ENCODE peak calls at places on chromosomes 6 and 20, in ten cellular contexts. R is K562, G is spleen, I is prostate gland, U is HepG2, T is stomach, D is HL-60, J is sigmoid colon, V is suprapubic skin, F is esophagus muscularis mucosa. P is an unnamed sample.

GRCh38 chr20:32966881-32967781 is 37.1 kb downstream of the SUN5 start:
- DNase-seq in R (no peak), G (no peak), I (no peak), U (no peak), T (peak; percentile 25), D (no peak), J (peak; percentile 26), V (peak; percentile 33), F (peak; percentile 83), P (no peak)

GRCh38 chr6:127484207-127484858 is 25.1 kb upstream of the KIAA0408 start:
- DNase-seq in R (no peak), G (no peak), I (no peak), U (peak; percentile 73), T (no peak), D (no peak), J (no peak), V (no peak), F (no peak), P (no peak)

GRCh38 chr6:786946-787763 is 94.2 kb upstream of the EXOC2 start:
- DNase-seq in R (peak; percentile 63), G (no peak), I (no peak), U (peak; percentile 35), T (no peak), D (no peak), J (no peak), V (no peak), F (no peak), P (no peak)

GRCh38 chr6:30556964-30557682 is at the start of gene PRR3:
- DNase-seq in R (peak; percentile 82), G (peak; percentile 93), I (peak; percentile 66), U (peak; percentile 94), T (peak; percentile 74), D (peak; percentile 86), J (peak; percentile 91), V (peak; percentile 90), F (peak; percentile 94), P (no peak)

GRCh38 chr6:44651604-44652003 is 264.1 kb downstream of the CDC5L start:
- DNase-seq in R (no peak), G (no peak), I (no peak), U (no peak), T (no peak), D (no peak), J (no peak), V (no peak), F (no peak), P (no peak)

GRCh38 chr20:13231031-13231752 is 10.1 kb downstream of the ISM1 start:
- DNase-seq in R (no peak), G (no peak), I (no peak), U (no peak), T (no peak), D (no peak), J (no peak), V (no peak), F (peak; percentile 57), P (no peak)

GRCh38 chr20:62032606-62033368 is 32.9 kb downstream of the TAF4 start:
- DNase-seq in R (peak; percentile 37), G (no peak), I (no peak), U (no peak), T (no peak), D (no peak), J (no peak), V (no peak), F (no peak), P (no peak)

GRCh38 chr6:17710331-17710730 is 3.6 kb upstream of the NUP153 start:
- DNase-seq in R (no peak), G (no peak), I (no peak), U (peak; percentile 24), T (no peak), D (no peak), J (no peak), V (no peak), F (no peak), P (no peak)

GRCh38 chr20:59010321-59010994 is 3.4 kb upstream of the CTSZ start:
- DNase-seq in R (no peak), G (no peak), I (no peak), U (no peak), T (peak; percentile 28), D (no peak), J (peak; percentile 49), V (no peak), F (no peak), P (no peak)

GRCh38 chr20:19936801-19937583 is 80.2 kb upstream of the NAA20 start:
- DNase-seq in R (no peak), G (peak; percentile 89), I (no peak), U (no peak), T (no peak), D (no peak), J (no peak), V (no peak), F (no peak), P (no peak)

GRCh38 chr20:36116813-36117441 is 37.6 kb upstream of the EPB41L1 start:
- DNase-seq in R (no peak), G (no peak), I (no peak), U (no peak), T (no peak), D (no peak), J (no peak), V (no peak), F (no peak), P (no peak)

GRCh38 chr6:159464827-159465226 is 228.2 kb downstream of the SOD2 start:
- DNase-seq in R (no peak), G (no peak), I (no peak), U (no peak), T (no peak), D (no peak), J (no peak), V (no peak), F (no peak), P (no peak)

GRCh38 chr6:153511896-153512496 is 380.9 kb upstream of the RGS17 start:
- DNase-seq in R (peak; percentile 32), G (no peak), I (peak; percentile 7), U (peak; percentile 29), T (no peak), D (peak; percentile 35), J (no peak), V (no peak), F (no peak), P (peak; percentile 18)

GRCh38 chr6:108559884-108560462 is 744 bp upstream of the FOXO3 start:
- DNase-seq in R (peak; percentile 46), G (peak; percentile 92), I (peak; percentile 70), U (peak; percentile 39), T (peak; percentile 49), D (peak; percentile 50), J (peak; percentile 93), V (peak; percentile 92), F (peak; percentile 94), P (no peak)

GRCh38 chr6:43702522-43703440 is 15.2 kb upstream of the MRPS18A start:
- DNase-seq in R (peak; percentile 99), G (peak; percentile 87), I (no peak), U (peak; percentile 93), T (peak; percentile 93), D (no peak), J (peak; percentile 96), V (peak; percentile 98), F (peak; percentile 97), P (no peak)

GRCh38 chr6:131640100-131640499 is 3.0 kb downstream of the ENPP3 start:
- DNase-seq in R (no peak), G (no peak), I (no peak), U (no peak), T (no peak), D (no peak), J (no peak), V (no peak), F (no peak), P (no peak)

DNA sequence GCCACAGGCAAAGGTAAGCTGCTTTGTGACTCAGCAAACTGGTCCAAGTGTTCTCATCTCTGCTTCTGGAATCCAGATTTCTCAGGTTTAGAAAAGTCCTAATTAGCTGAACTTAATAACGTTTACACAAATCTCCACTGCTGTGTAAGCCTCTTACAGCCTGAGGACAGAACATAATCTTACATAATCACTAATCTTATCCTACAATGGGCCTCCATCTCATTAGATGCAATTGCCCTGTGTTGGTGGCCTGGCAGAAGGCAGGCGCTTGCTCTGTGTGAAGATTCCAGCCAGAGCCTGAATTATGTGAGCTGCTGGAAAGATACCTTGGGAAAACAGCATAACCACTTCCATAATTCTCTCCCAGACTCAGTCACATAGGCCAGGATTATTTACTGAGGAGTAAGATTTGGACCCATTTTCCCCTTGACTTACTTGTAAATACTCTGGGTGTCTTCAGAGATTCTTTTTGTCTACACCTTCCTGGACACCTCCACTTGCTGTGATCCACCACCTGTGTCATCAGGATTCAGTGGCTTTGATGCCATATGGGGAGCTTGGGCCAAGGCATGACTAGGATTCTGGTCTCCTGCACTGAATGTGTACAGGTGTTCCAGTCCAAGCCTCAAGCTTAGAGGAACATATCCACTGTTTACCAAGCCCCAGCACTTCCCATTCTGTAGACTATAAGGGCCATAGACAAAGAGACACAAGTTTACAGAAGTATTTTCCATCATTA is 104.4 kb downstream of the C6orf118 start:
- DNase-seq in R (no peak), G (no peak), I (no peak), U (no peak), T (no peak), D (no peak), J (no peak), V (no peak), F (peak; percentile 70), P (no peak)
- H3K27ac ChIP-seq in R (no peak overlapping the region), G (no peak overlapping the region), I (no peak overlapping the region), U (no peak overlapping the region), T (no peak overlapping the region), D (no peak overlapping the region), J (no peak overlapping the region), V (no peak overlapping the region), F (no peak overlapping the region), P (no peak overlapping the region)

GRCh38 chr6:25340421-25340820 is 61.2 kb downstream of the CARMIL1 start:
- DNase-seq in R (no peak), G (no peak), I (no peak), U (no peak), T (no peak), D (no peak), J (no peak), V (no peak), F (no peak), P (no peak)
- TF ChIP-seq POLR2AphosphoS5 in R (no peak), G (no peak), I (no peak), U (no peak), T (no peak), D (no peak), J (no peak), V (no peak), F (no peak), P (no peak)

DNA sequence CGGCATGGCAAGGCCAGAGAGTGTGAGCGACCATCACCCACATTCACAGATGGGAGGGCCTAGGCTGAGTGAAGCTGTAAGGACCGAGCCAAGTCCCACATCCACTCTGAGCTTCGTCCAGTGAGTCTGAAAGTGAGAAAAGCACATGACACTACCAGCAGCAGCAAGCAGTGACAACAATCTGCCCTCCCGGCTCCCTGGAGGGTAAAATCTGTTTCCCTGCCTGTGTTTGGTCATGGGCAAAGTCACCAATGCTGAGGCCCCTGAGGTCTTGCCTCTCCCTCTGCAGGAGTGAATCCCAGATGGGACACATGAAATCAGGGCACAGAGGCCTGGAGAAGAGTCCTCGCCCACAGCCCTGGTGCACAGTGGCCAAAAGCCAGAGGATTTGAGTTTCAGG is 6.4 kb upstream of the CST7 start:
- DNase-seq in R (no peak), G (peak; percentile 34), I (no peak), U (no peak), T (no peak), D (no peak), J (peak; percentile 36), V (peak; percentile 27), F (no peak), P (no peak)
- H3K27ac ChIP-seq in R (no peak overlapping the region), G (no peak overlapping the region), I (no peak overlapping the region), U (no peak overlapping the region), T (no peak overlapping the region), D (no peak overlapping the region), J (no peak overlapping the region), V (no peak overlapping the region), F (no peak overlapping the region), P (no peak overlapping the region)

GRCh38 chr20:41133709-41134361 is 3.5 kb upstream of the PLCG1 start:
- DNase-seq in R (peak; percentile 76), G (no peak), I (peak; percentile 63), U (no peak), T (no peak), D (no peak), J (no peak), V (peak; percentile 70), F (no peak), P (no peak)
- TF ChIP-seq POLR2AphosphoS5 in R (no peak), G (no peak), I (peak; percentile 57), U (no peak), T (no peak), D (no peak), J (no peak), V (no peak), F (no peak), P (no peak)